ENCODE peak calls at places on chromosome 22, in four cellular contexts. Q is H9, A is H1, R is mesenchymal stem cell. G is an unnamed sample.

GRCh38 chr22:47275479-47276218 is 513.2 kb downstream of the TBC1D22A start:
- DNase-seq in Q (no peak), A (no peak), R (no peak), G (no peak)

GRCh38 chr22:39535302-39535805 is 2.8 kb upstream of the RPS19BP1 start:
- DNase-seq in Q (peak), A (no peak), R (no peak), G (no peak)

GRCh38 chr22:45058622-45058912 is 48.8 kb upstream of the PHF21B start:
- DNase-seq in Q (no peak), A (no peak), R (no peak), G (no peak)

GRCh38 chr22:30459206-30460052 is 12.4 kb downstream of the SEC14L3 start:
- DNase-seq in Q (no peak), A (no peak), R (peak), G (peak)

GRCh38 chr22:33579448-33580093 is 340.7 kb downstream of the LARGE1 start:
- DNase-seq in Q (peak), A (peak), R (peak), G (peak)

GRCh38 chr22:41587347-41587723 is 2.3 kb downstream of the PMM1 start:
- DNase-seq in Q (no peak), A (no peak), R (no peak), G (no peak)

GRCh38 chr22:29480512-29481264 is 670 bp downstream of the NEFH start:
- DNase-seq in Q (peak), A (no peak), R (peak), G (no peak)

GRCh38 chr22:40313007-40313406 is 33.3 kb upstream of the ADSL start:
- DNase-seq in Q (no peak), A (no peak), R (no peak), G (no peak)

GRCh38 chr22:49765091-49765771 is 62.4 kb downstream of the BRD1 start:
- DNase-seq in Q (peak), A (no peak), R (no peak), G (no peak)

GRCh38 chr22:46596819-46597218 is 23.4 kb upstream of the GRAMD4 start:
- DNase-seq in Q (peak), A (no peak), R (no peak), G (no peak)

GRCh38 chr22:44196241-44196640 is 15.5 kb downstream of the PARVG start:
- DNase-seq in Q (no peak), A (no peak), R (no peak), G (no peak)

GRCh38 chr22:48654492-48654891 is 1173.2 kb downstream of the BRD1 start:
- DNase-seq in Q (no peak), A (no peak), R (no peak), G (no peak)

GRCh38 chr22:44689173-44689572 is 12.8 kb upstream of the PRR5 start:
- DNase-seq in Q (no peak), A (no peak), R (no peak), G (no peak)

GRCh38 chr22:42584364-42584940 is 30.2 kb downstream of the POLDIP3 start:
- DNase-seq in Q (no peak), A (no peak), R (no peak), G (no peak)

GRCh38 chr22:39529487-39529851 is 3.1 kb downstream of the RPS19BP1 start:
- DNase-seq in Q (no peak), A (no peak), R (no peak), G (no peak)

GRCh38 chr22:44026630-44027511 is 2.8 kb downstream of the PARVB start:
- DNase-seq in Q (no peak), A (no peak), R (no peak), G (no peak)

GRCh38 chr22:36662981-36663380 is 40.6 kb downstream of the CACNG2 start:
- DNase-seq in Q (no peak), A (no peak), R (no peak), G (no peak)

GRCh38 chr22:36659762-36660509 is 43.6 kb downstream of the CACNG2 start:
- DNase-seq in Q (no peak), A (no peak), R (peak), G (no peak)

GRCh38 chr22:36660931-36661330 is 42.6 kb downstream of the CACNG2 start:
- DNase-seq in Q (no peak), A (no peak), R (no peak), G (no peak)

GRCh38 chr22:36660510-36660840 is 43.1 kb downstream of the CACNG2 start:
- DNase-seq in Q (no peak), A (no peak), R (no peak), G (no peak)

DNA sequence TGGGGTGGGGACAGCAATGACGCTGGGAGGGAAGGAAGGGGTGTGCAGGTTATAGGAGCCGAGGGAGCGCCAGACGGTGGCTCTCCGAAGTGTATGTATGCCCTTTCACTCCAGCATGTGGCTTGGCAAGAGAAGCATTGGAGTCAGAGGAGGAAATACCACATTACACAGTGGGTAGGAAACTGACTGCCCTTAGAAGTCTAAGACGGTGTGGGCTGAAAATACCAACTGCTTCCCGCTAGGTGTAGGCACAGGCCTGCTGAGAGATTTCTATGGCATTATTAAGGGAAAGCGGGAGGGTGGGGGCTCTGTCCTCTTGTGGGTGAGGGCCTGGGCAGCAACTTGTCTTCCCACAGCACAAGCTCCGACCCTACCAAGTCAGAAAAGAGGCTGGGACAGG is 44.7 kb downstream of the CACNG2 start:
- DNase-seq in Q (no peak), A (no peak), R (no peak), G (no peak)
- H2BK15ac ChIP-seq in Q (no peak), A (no peak), R (no peak), G (no peak)

GRCh38 chr22:38271927-38272372 is 860 bp downstream of the TMEM184B start:
- DNase-seq in Q (peak), A (peak), R (no peak), G (no peak)
- H2AFZ ChIP-seq in Q (no peak), A (no peak), R (no peak), G (peak)

DNA sequence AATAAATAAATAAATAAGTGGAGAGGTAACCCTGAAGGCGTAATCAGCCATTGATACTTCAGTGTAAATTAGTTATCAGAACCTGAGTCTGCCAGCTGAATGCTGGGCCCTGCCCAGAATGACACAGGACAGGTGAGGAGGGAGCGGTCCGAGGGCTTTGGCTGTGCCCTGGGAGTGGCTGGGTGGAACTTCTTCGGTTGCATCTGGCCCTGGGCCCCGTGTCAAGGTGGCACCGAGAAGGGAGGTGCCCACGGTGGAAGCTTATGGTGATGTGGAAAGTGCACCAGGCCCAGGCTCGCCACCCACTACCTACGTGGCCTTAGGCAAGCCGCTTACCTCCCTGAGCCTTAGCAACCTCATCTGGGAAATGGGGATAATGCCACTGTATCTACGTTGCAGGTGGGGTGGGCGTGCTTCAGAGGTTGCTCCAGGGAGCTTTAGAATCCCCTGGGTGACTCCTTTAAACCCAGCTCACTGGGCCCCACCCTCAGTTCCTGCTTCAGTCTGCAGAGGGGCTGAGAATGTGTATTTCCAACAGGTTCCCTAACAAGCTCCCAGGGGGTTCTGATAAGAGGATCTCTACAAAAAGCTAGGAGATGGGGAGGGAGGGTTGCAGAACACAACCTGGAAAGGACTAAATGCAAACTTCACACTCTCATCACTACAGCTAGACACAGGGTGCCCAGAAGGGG is 38.8 kb downstream of the TXN2 start:
- DNase-seq in Q (no peak), A (no peak), R (no peak), G (no peak)
- H2BK12ac ChIP-seq in Q (peak), A (no peak), R (peak), G (peak)

GRCh38 chr22:20156611-20157415 is 6.0 kb upstream of the CCDC188 start:
- DNase-seq in Q (peak), A (peak), R (peak), G (peak)
- H2BK15ac ChIP-seq in Q (no peak), A (no peak), R (no peak), G (no peak)

DNA sequence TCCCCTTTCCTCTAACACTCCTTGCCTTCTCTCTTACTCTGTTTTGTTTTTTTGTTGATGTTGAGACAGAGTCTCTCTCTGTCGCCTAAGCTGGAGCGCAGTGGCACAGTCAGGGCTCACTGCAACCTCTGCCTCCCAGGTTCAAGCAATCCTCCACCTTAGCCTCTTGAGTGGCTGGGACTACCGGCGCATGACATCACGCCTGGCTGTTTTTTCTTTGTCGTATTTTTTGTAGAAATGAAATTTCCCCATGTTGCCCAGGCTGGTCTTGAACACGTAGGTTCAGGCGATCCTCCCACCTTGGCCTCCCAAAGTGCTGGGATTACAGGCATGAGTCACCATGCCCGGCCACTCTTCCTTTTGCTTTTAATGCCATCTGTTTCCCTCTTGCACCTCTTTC is 72.3 kb downstream of the FBXO7 start:
- DNase-seq in Q (no peak), A (no peak), R (no peak), G (no peak)
- H2AFZ ChIP-seq in Q (no peak), A (no peak), R (no peak), G (no peak)

DNA sequence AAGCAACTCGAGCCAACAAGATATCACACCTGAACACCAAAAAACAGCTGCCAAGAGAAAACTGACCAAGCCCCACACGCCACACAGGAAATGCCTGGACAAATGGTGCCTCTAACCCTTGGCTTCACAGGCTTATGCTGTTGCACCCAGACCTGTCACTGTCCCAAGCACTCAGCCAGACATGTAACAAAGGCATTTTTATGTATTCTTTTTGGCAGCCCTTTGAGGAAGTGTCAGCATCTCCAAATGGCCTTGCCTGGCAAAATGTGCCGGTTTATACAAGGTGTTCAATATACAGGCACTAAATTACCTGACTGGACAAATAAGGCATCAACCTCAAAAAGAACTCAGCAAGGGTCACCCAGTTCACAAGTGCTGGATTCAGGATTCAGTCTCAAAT is 6.1 kb downstream of the HDHD5 start:
- DNase-seq in Q (no peak), A (no peak), R (no peak), G (no peak)
- H2BK12ac ChIP-seq in Q (no peak), A (no peak), R (no peak), G (no peak)

GRCh38 chr22:27112273-27112672 is 454.9 kb downstream of the MIAT start:
- DNase-seq in Q (no peak), A (no peak), R (no peak), G (no peak)
- H2BK15ac ChIP-seq in Q (no peak), A (no peak), R (no peak), G (no peak)

GRCh38 chr22:25114369-25115362 is 85.0 kb upstream of the CRYBB3 start:
- DNase-seq in Q (no peak), A (no peak), R (no peak), G (no peak)
- H2AFZ ChIP-seq in Q (no peak), A (no peak), R (no peak), G (no peak)

GRCh38 chr22:24109649-24110048 is 71.6 kb upstream of the SUSD2 start:
- DNase-seq in Q (no peak), A (no peak), R (no peak), G (no peak)
- H2BK12ac ChIP-seq in Q (no peak), A (no peak), R (no peak), G (no peak)

G was measured in neuronal stem cell.